ENCODE peak calls at places on chromosomes 11 and 22, in four cellular contexts. F is mesendoderm, W is mesenchymal stem cell, P is IMR-90. K is an unnamed sample.

GRCh38 chr11:16791494-16791961 is 53.1 kb downstream of the C11orf58 start:
- DNase-seq in W (peak; percentile 96), F (peak; percentile 22), P (peak; percentile 95), K (peak; percentile 67)

GRCh38 chr11:96794152-96794551 is 404.3 kb downstream of the JRKL start:
- DNase-seq in P (no peak), F (peak; percentile 52), W (no peak), K (no peak)

GRCh38 chr22:24161909-24162308 is 19.4 kb upstream of the SUSD2 start:
- DNase-seq in W (no peak), F (no peak), P (no peak), K (no peak)

GRCh38 chr22:28024422-28024888 is 105.4 kb upstream of the PITPNB start:
- DNase-seq in P (no peak), W (no peak), F (no peak), K (no peak)

GRCh38 chr11:96188625-96189006 is 154.4 kb downstream of the MAML2 start:
- DNase-seq in W (peak; percentile 56), P (peak; percentile 57), F (no peak), K (no peak)

GRCh38 chr11:18704698-18705097 is 6.1 kb downstream of the TMEM86A start:
- DNase-seq in F (peak; percentile 55), P (no peak), W (no peak), K (no peak)

GRCh38 chr22:34850010-34850409 is 215.9 kb upstream of the ISX start:
- DNase-seq in W (no peak), F (peak; percentile 68), P (no peak), K (peak; percentile 2)

GRCh38 chr11:94740975-94741707 is 27.0 kb upstream of the AMOTL1 start:
- DNase-seq in P (peak; percentile 69), F (peak; percentile 94), W (peak; percentile 77), K (peak; percentile 72)

GRCh38 chr11:19245351-19245750 is 4.6 kb upstream of the E2F8 start:
- DNase-seq in W (no peak), P (no peak), F (no peak), K (peak; percentile 99)

GRCh38 chr11:31995031-31995430 is 95.8 kb upstream of the RCN1 start:
- DNase-seq in W (no peak), P (no peak), F (no peak), K (no peak)

GRCh38 chr11:73004088-73004487 is 138.0 kb downstream of the FCHSD2 start:
- DNase-seq in P (no peak), F (no peak), W (no peak), K (no peak)

GRCh38 chr11:73001615-73002014 is 140.5 kb downstream of the FCHSD2 start:
- DNase-seq in F (no peak), W (no peak), P (no peak), K (no peak)

DNA sequence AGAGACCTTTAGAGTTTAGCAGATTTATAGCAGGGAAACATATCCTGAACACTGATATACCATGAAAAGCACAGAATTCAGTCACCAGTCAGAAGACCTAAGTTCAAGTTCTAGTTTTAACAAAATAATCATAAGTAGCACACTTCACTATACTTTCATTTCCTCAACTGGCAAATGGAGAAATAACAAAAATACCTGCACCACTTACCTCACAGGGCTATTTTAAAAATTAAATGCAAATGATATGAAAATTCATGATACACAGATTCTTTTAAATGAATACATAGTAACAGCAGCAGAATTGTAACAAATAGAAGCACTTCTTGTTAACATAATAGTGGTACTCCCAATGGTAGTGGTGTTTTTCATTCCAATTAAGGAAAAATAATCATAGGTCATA is 139.0 kb downstream of the FCHSD2 start:
- DNase-seq in W (no peak), P (no peak), F (no peak), K (no peak)
- H3K9ac ChIP-seq in W (no peak overlapping the region), P (no peak overlapping the region), F (no peak overlapping the region), K (no peak overlapping the region)

GRCh38 chr11:25775608-25776007 is 556.3 kb upstream of the ANO3 start:
- DNase-seq in P (no peak), W (peak; percentile 13), F (no peak), K (no peak)
- H3K4me3 ChIP-seq in P (no peak overlapping the region), W (no peak overlapping the region), F (no peak overlapping the region), K (no peak overlapping the region)

GRCh38 chr11:122758361-122758760 is 79.9 kb upstream of the CRTAM start:
- DNase-seq in W (no peak), P (no peak), F (no peak), K (no peak)
- H3K4ac ChIP-seq in W (no peak overlapping the region), P (no peak overlapping the region), F (no peak overlapping the region), K (no peak overlapping the region)

GRCh38 chr11:128416976-128417375 is 170.4 kb downstream of the ETS1 start:
- DNase-seq in F (no peak), W (no peak), P (no peak), K (no peak)
- H3K9ac ChIP-seq in F (no peak overlapping the region), W (peak overlapping the region; percentile 60), P (no peak overlapping the region), K (no peak overlapping the region)

DNA sequence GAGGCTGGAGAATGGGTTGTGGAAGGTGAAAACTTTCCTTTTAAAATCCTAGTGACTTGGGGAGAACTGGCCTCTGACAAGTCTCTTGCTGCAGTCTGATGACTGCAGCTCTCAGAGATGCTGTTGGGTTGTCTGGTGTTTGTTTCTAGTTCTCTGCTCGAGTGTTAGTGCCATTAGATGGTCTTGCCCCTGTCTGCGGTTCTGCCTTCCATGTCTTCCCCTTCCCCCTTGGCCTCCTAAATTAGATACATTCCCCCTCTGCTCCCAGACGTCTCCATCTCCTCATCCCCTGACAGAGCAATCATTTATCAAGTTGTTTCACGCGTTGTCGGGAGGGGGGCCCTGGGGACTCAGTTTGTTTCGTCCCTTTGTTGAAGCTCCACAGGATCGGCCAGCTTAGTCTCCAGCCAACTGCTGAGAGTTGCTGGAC is 67.7 kb downstream of the CECR2 start:
- DNase-seq in W (no peak), F (peak; percentile 73), P (no peak), K (no peak)
- H3K4me3 ChIP-seq in W (no peak overlapping the region), F (no peak overlapping the region), P (no peak overlapping the region), K (no peak overlapping the region)

DNA sequence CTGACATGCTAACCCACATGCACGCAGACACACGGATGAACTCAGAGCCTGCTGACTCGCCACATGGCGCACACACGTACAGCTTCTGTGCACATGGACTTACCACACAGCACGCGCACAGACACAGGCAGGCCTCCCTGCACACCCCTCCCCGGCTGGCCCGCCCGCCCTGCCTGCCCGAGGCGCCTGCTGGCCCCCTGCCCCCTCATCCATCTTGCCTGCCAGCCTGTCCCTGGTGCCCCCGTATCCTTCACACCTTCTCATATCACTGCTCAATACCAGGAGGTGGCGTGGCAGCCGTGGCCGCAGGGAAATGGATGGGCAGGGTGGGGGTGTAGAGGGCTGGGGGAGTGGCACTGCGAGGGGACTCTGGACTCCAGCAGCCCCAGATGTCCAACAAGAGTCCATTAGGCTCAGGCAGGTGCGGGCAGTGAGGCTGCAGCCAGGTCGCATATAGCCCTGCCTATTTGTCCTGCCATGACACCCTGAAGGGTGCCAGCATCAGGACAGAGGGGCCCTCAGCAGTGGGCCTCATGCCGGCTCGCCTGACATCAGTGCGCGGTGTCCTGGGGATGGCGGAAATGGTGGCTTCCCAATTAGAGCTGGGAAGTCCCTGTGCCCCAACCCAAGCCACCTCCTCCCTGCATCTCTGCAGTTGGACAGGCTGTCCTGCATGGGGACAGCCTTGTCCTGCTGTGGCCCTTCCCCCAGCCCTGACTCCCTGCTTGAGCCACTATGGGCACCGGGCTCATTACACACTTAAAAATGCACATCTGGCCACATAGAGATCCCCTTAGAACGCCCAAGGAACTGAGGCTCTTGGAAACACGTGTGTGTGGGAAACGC is 2.0 kb upstream of the TBX10 start:
- DNase-seq in P (no peak), F (no peak), W (no peak), K (no peak)
- H3K4ac ChIP-seq in P (no peak overlapping the region), F (no peak overlapping the region), W (no peak overlapping the region), K (no peak overlapping the region)

DNA sequence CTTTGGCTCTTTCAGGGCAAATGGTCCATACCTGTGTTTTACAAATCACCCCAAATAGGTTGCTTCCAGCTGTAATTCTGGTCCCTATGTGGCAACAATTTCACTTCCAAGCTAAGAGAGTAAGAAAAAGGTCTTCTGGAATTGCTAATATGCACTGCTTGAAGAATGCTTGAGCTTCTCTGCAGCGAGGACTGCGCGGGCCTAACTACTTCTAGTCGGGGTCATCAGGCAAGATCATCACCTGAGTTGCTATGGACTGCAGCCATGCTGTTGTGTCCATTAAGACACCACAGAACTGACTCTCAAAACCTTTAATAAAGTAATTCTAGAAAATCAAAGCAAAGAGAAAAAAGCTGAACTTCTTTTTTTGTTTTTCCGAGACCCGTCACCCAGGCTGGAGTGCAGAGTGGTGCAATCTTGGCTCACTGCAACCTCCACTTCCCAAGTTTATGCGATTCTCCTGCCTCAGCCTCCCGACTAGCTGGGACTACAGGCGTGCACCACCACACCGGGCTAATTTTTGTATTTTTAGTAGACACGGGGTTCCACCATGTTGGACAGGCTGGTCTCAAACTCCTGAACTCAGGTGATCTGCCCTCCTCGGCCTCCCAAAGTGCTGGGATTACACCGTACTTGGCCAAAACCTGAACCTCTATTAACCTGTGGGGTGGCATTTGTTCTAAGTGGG is 2.2 kb downstream of the JOSD1 start:
- DNase-seq in W (no peak), F (no peak), P (no peak), K (peak; percentile 17)
- H3K9ac ChIP-seq in W (peak overlapping the region; percentile 98), F (peak overlapping the region; percentile 35), P (no peak overlapping the region), K (no peak overlapping the region)

GRCh38 chr11:2265396-2265795 is 5.0 kb downstream of the ASCL2 start:
- DNase-seq in P (no peak), F (no peak), W (no peak), K (peak; percentile 78)

GRCh38 chr11:2262301-2263011 is 7.9 kb downstream of the ASCL2 start:
- DNase-seq in F (no peak), P (no peak), W (no peak), K (peak; percentile 41)

GRCh38 chr11:2263012-2263565 is 7.3 kb downstream of the ASCL2 start:
- DNase-seq in P (no peak), F (no peak), W (no peak), K (peak; percentile 51)

GRCh38 chr11:2264366-2265011 is 5.9 kb downstream of the ASCL2 start:
- DNase-seq in P (no peak), F (no peak), W (no peak), K (peak; percentile 64)

DNA sequence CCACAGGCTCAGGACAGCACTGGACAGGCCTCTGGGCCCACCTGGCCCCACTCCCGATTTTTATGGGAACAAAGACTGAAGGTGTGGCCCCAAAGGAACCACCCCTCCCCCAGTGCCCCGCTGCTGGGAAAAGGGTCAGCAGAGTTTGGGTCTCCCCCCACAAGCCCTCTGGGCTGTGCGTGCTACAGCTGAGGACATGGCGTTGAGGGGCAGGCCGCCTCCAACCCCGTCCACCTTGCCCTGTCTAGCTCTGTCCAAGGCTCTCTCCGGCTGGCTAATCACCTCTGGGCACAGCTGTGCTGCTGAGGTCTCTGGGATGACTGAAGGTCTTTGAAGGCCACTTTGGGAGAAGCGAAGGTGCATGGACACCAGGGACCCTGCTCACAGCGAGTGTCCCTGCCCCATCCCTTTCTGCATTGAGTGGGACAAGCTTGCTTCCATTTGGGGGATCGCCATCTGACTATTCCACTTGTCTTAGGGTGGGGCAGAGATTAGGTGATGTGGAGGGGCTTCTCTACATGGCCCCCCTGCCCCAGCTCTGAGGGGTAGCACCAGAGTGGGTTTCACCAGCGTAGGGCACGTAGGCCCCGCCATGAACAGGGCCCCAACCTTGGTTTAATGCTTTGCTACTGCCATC is 6.5 kb downstream of the ASCL2 start:
- DNase-seq in W (no peak), P (no peak), F (no peak), K (peak; percentile 70)
- H3K4me3 ChIP-seq in W (no peak overlapping the region), P (no peak overlapping the region), F (no peak overlapping the region), K (no peak overlapping the region)

GRCh38 chr22:20080445-20080775 is 369 bp downstream of the DGCR8 start:
- DNase-seq in W (peak; percentile 77), P (peak; percentile 30), F (peak; percentile 71), K (peak; percentile 81)
- H3K4ac ChIP-seq in W (peak overlapping the region; percentile 89), P (peak overlapping the region; percentile 97), F (peak overlapping the region; percentile 97), K (peak overlapping the region; percentile 93)